ENCODE peak calls at places on chromosomes 5 and 9, in ten cellular contexts. B, R, E, Z, W, H, F, S, C and O are unnamed samples.

GRCh38 chr5:160471761-160472160 is 50.1 kb downstream of the PTTG1 start:
- DNase-seq in B (no peak), R (no peak), E (no peak), Z (no peak), W (no peak), H (no peak), F (no peak), S (no peak), C (no peak), O (no peak)

GRCh38 chr5:57358796-57359592 is 123.6 kb downstream of the ACTBL2 start:
- DNase-seq in B (no peak), R (no peak), E (no peak), Z (no peak), W (no peak), H (peak), F (no peak), S (no peak), C (no peak), O (no peak)

GRCh38 chr9:114503009-114503408 is 2.3 kb downstream of the WHRN start:
- DNase-seq in B (no peak), R (no peak), E (no peak), Z (no peak), W (no peak), H (no peak), F (no peak), S (no peak), C (no peak), O (no peak)

GRCh38 chr5:157076558-157076957 is 17.6 kb upstream of the HAVCR1 start:
- DNase-seq in B (no peak), R (no peak), E (no peak), Z (no peak), W (peak), H (peak), F (peak), S (peak), C (peak), O (no peak)

GRCh38 chr9:100167176-100167575 is 68.1 kb downstream of the INVS start:
- DNase-seq in B (no peak), R (no peak), E (no peak), Z (no peak), W (peak), H (peak), F (peak), S (no peak), C (no peak), O (no peak)

GRCh38 chr5:58394326-58394725 is 65.6 kb downstream of the PLK2 start:
- DNase-seq in B (no peak), R (no peak), E (no peak), Z (no peak), W (no peak), H (no peak), F (no peak), S (no peak), C (no peak), O (no peak)

GRCh38 chr9:109452761-109453160 is 45.3 kb downstream of the PTPN3 start:
- DNase-seq in B (no peak), R (no peak), E (no peak), Z (no peak), W (peak), H (peak), F (peak), S (peak), C (no peak), O (no peak)

GRCh38 chr9:97983524-97984187 is 515 bp downstream of the ANP32B start:
- DNase-seq in B (peak), R (peak), E (peak), Z (peak), W (no peak), H (peak), F (peak), S (peak), C (peak), O (peak)

GRCh38 chr5:32810812-32811211 is 99.7 kb downstream of the NPR3 start:
- DNase-seq in B (no peak), R (no peak), E (no peak), Z (no peak), W (peak), H (peak), F (peak), S (peak), C (no peak), O (no peak)

GRCh38 chr9:92634712-92635605 is 35.0 kb downstream of the IPPK start:
- DNase-seq in B (peak), R (peak), E (peak), Z (peak), W (peak), H (peak), F (peak), S (peak), C (peak), O (peak)

GRCh38 chr9:79302002-79302401 is 269.8 kb upstream of the TLE4 start:
- DNase-seq in B (no peak), R (no peak), E (no peak), Z (no peak), W (no peak), H (no peak), F (no peak), S (peak), C (no peak), O (no peak)

GRCh38 chr9:134413890-134414731 is 87.9 kb downstream of the RXRA start:
- DNase-seq in B (peak), R (no peak), E (no peak), Z (no peak), W (peak), H (peak), F (peak), S (peak), C (no peak), O (no peak)

GRCh38 chr5:97162045-97162444 is 19.6 kb upstream of the LIX1 start:
- DNase-seq in B (no peak), R (peak), E (peak), Z (peak), W (peak), H (peak), F (peak), S (peak), C (peak), O (no peak)

DNA sequence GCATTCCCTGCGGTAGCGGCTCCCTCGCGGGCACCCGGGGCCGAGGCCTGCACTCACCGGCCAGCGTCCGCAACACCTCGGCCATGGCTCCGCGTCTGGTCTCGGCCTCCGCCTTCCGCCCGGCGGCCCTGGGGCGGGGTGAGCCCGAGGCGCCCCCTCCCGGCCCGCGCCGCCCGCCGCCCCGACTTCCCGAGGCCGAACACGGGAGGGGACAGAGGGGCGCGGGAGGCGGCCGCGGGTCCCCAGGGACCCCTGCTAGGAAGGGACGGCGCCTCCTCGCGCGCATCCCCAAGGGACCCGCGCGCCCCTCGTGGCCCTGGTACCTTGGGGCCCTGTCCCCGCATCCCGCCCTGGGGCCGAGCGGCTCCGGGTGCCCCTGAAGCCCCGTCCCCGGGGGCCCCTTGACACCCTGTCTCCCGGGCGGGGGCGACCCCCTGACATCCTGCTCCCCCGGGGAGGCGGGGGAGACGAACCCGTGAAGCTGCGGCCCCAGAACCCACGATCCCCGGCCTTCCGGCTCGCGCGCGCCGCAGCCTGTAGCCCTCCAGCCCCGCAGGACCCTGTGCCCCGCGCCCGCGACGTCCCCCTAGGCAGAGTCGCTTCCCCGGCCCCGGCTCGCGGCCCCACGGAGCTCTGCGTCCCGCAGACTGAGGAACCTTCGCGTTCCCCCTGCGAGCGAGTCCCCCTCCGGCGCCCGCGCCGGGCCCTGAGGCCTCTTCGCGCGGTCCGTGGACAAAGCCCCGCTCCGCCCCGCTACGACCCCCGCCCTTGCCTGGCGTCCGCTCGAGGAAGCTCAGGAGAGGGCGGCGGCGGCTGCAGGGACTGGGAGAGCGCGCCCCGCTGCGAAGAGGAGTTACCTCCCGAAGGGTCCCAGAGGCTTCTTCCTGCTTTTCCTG is at the start of gene ABO:
- DNase-seq in B (peak), R (no peak), E (no peak), Z (no peak), W (no peak), H (no peak), F (no peak), S (no peak), C (no peak), O (no peak)
- TF ChIP-seq CTCF in B (peak), R (no peak), E (no peak), Z (no peak), W (peak), H (no peak), F (no peak), S (no peak), C (no peak), O (no peak)

GRCh38 chr5:141434006-141434405 is 3.7 kb downstream of the PCDHGA12 start:
- DNase-seq in B (no peak), R (no peak), E (no peak), Z (no peak), W (peak), H (no peak), F (peak), S (peak), C (no peak), O (no peak)

GRCh38 chr5:141431286-141431685 is 979 bp downstream of the PCDHGA12 start:
- DNase-seq in B (no peak), R (no peak), E (peak), Z (no peak), W (no peak), H (peak), F (peak), S (peak), C (peak), O (no peak)

GRCh38 chr5:141439411-141440141 is 9.3 kb downstream of the PCDHGA12 start:
- DNase-seq in B (no peak), R (no peak), E (no peak), Z (no peak), W (peak), H (no peak), F (peak), S (peak), C (no peak), O (no peak)

GRCh38 chr5:141441571-141442170 is 11.4 kb downstream of the PCDHGA12 start:
- DNase-seq in B (no peak), R (no peak), E (no peak), Z (no peak), W (no peak), H (no peak), F (no peak), S (no peak), C (no peak), O (no peak)

GRCh38 chr5:141437208-141437607 is 6.9 kb downstream of the PCDHGA12 start:
- DNase-seq in B (no peak), R (no peak), E (no peak), Z (no peak), W (peak), H (no peak), F (peak), S (peak), C (no peak), O (no peak)
- TF ChIP-seq CTCF in B (no peak), R (no peak), E (no peak), Z (no peak), W (no peak), H (no peak), F (no peak), S (no peak), C (no peak), O (no peak)

GRCh38 chr9:127611796-127612790 is at the start of gene STXBP1:
- DNase-seq in B (peak), R (peak), E (peak), Z (peak), W (peak), H (peak), F (peak), S (peak), C (peak), O (peak)
- TF ChIP-seq CTCF in B (no peak), R (no peak), E (no peak), Z (peak), W (peak), H (peak), F (peak), S (peak), C (no peak), O (no peak)

GRCh38 chr5:116573279-116573616 is 1.4 kb downstream of the SEMA6A start:
- DNase-seq in B (peak), R (no peak), E (peak), Z (no peak), W (no peak), H (peak), F (peak), S (no peak), C (peak), O (no peak)

GRCh38 chr5:116569999-116570398 is 4.6 kb downstream of the SEMA6A start:
- DNase-seq in B (no peak), R (no peak), E (no peak), Z (peak), W (no peak), H (no peak), F (no peak), S (no peak), C (no peak), O (no peak)

GRCh38 chr5:116573617-116574431 is 799 bp downstream of the SEMA6A start:
- DNase-seq in B (peak), R (no peak), E (peak), Z (no peak), W (no peak), H (peak), F (peak), S (no peak), C (peak), O (no peak)

GRCh38 chr5:116572375-116573278 is 2.0 kb downstream of the SEMA6A start:
- DNase-seq in B (peak), R (no peak), E (no peak), Z (no peak), W (no peak), H (peak), F (peak), S (no peak), C (no peak), O (no peak)

GRCh38 chr5:116571568-116572321 is 2.9 kb downstream of the SEMA6A start:
- DNase-seq in B (no peak), R (no peak), E (no peak), Z (no peak), W (no peak), H (peak), F (no peak), S (no peak), C (no peak), O (no peak)
- TF ChIP-seq CTCF in B (peak), R (no peak), E (peak), Z (no peak), W (no peak), H (no peak), F (no peak), S (no peak), C (no peak), O (no peak)

DNA sequence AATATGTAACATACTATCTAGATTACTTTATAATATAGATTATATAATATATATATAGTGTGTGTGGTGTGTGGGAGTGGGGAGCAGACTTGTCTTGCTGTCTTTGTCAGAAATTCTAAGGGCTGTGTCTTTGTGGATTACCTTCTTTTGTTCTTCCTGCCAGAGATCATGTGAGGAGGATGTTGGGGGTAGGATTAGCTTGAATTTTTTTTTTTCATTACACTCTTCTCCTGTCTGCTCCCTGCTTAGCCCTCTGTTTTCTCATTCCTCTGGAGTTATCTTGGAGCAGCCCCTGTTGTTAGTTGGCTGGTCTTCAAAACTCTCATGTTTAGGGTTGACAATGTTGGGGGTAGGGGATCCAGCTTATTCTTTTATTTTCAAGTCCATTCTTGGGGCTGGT is 21.0 kb upstream of the C9orf40 start:
- DNase-seq in B (no peak), R (no peak), E (no peak), Z (no peak), W (no peak), H (no peak), F (no peak), S (no peak), C (no peak), O (no peak)
- TF ChIP-seq CTCF in B (no peak), R (no peak), E (no peak), Z (no peak), W (no peak), H (no peak), F (no peak), S (no peak), C (no peak), O (no peak)